ENCODE peak calls at places on chromosomes 11 and 22, in five cellular contexts. G is neuronal stem cell, B is H9, V is IMR-90, P is mesendoderm. O is an unnamed sample.
A peak's percentile ranks its signal among the peaks of the same experiment; 100 is the strongest.

GRCh38 chr22:48889887-48890692 is 937.6 kb downstream of the BRD1 start:
- DNase-seq in V (no peak), B (peak; percentile 16), G (no peak), P (no peak), O (no peak)

GRCh38 chr11:116986521-116987105 is 111.6 kb downstream of the SIK3 start:
- DNase-seq in V (peak; percentile 90), P (no peak), G (no peak), B (no peak), O (peak; percentile 82)

GRCh38 chr11:73981051-73981805 is 1.4 kb downstream of the UCP2 start:
- DNase-seq in G (no peak), V (no peak), P (no peak), B (no peak), O (no peak)

GRCh38 chr11:36265793-36266628 is 23.2 kb downstream of the COMMD9 start:
- DNase-seq in V (peak; percentile 42), B (peak; percentile 76), P (peak; percentile 72), G (peak; percentile 71), O (peak; percentile 47)

GRCh38 chr22:41561335-41561734 is 525 bp downstream of the CSDC2 start:
- DNase-seq in G (no peak), V (no peak), P (peak; percentile 62), B (peak; percentile 54), O (no peak)

GRCh38 chr11:15841898-15842297 is 514.4 kb downstream of the SOX6 start:
- DNase-seq in B (no peak), G (no peak), V (no peak), P (no peak), O (no peak)

GRCh38 chr11:100403817-100404216 is 283.3 kb upstream of the ARHGAP42 start:
- DNase-seq in P (peak; percentile 96), B (no peak), V (peak; percentile 89), G (peak; percentile 41), O (peak; percentile 49)

GRCh38 chr11:28461846-28462245 is 353.7 kb downstream of the METTL15 start:
- DNase-seq in G (no peak), P (no peak), V (peak; percentile 30), B (no peak), O (no peak)

GRCh38 chr11:64313491-64314145 is 3.7 kb downstream of the TRMT112 start:
- DNase-seq in P (no peak), B (no peak), V (no peak), G (no peak), O (no peak)

GRCh38 chr11:33040127-33040861 is 922 bp downstream of the TCP11L1 start:
- DNase-seq in P (peak; percentile 34), B (no peak), G (no peak), V (peak; percentile 44), O (peak; percentile 38)

GRCh38 chr11:999009-999408 is 37.5 kb downstream of the MUC6 start:
- DNase-seq in G (no peak), P (no peak), V (no peak), B (no peak), O (no peak)

GRCh38 chr11:1735271-1735670 is 15.1 kb downstream of the IFITM10 start:
- DNase-seq in P (no peak), V (no peak), B (no peak), G (no peak), O (no peak)

GRCh38 chr11:120834686-120835225 is 189.1 kb upstream of the TBCEL start:
- DNase-seq in G (no peak), P (no peak), B (no peak), V (no peak), O (no peak)

GRCh38 chr11:108562746-108563581 is 30.6 kb downstream of the EXPH5 start:
- DNase-seq in B (no peak), G (no peak), V (no peak), P (no peak), O (no peak)

GRCh38 chr22:45358127-45358526 is 48.4 kb downstream of the FAM118A start:
- DNase-seq in G (no peak), V (no peak), P (no peak), B (no peak), O (peak; percentile 3)

GRCh38 chr11:65611028-65611757 is 2.8 kb downstream of the MAP3K11 start:
- DNase-seq in V (no peak), P (peak; percentile 55), B (no peak), G (no peak), O (no peak)

GRCh38 chr22:22928666-22929380 is 41.2 kb downstream of the IGLL5 start:
- DNase-seq in B (no peak), V (peak; percentile 16), G (no peak), P (peak; percentile 17), O (no peak)

GRCh38 chr11:113555071-113555739 is 80.0 kb upstream of the DRD2 start:
- DNase-seq in P (no peak), B (no peak), V (no peak), G (no peak), O (peak; percentile 4)

GRCh38 chr22:32801436-32802290 is at the start of gene TIMP3:
- DNase-seq in G (peak; percentile 69), P (peak; percentile 84), V (peak; percentile 82), B (peak; percentile 86), O (peak; percentile 86)

GRCh38 chr11:36065436-36065835 is 121.6 kb downstream of the LDLRAD3 start:
- DNase-seq in V (peak; percentile 68), B (no peak), G (no peak), P (no peak), O (peak; percentile 29)

GRCh38 chr11:135075740-135076139 is 663.7 kb upstream of the B3GAT1 start:
- DNase-seq in B (peak; percentile 89), G (no peak), P (peak; percentile 84), V (peak; percentile 5), O (peak; percentile 32)

GRCh38 chr22:24170189-24170588 is 11.1 kb upstream of the SUSD2 start:
- DNase-seq in B (no peak), P (no peak), V (no peak), G (no peak), O (no peak)

GRCh38 chr11:63829823-63830489 is 9.0 kb upstream of the MARK2 start:
- DNase-seq in P (peak; percentile 78), G (no peak), B (peak; percentile 69), V (peak; percentile 44), O (peak; percentile 58)

GRCh38 chr22:28773461-28773867 is 969 bp downstream of the CCDC117 start:
- DNase-seq in P (no peak), G (no peak), B (no peak), V (peak; percentile 69), O (peak; percentile 84)

GRCh38 chr11:15677181-15677580 is 562.5 kb downstream of the INSC start:
- DNase-seq in P (no peak), G (no peak), B (no peak), V (no peak), O (no peak)

GRCh38 chr22:41442240-41442792 is 4.3 kb downstream of the TOB2 start:
- DNase-seq in G (no peak), V (no peak), P (no peak), B (no peak), O (no peak)

GRCh38 chr11:6650980-6651379 is 4.6 kb downstream of the DCHS1 start:
- DNase-seq in P (no peak), V (peak; percentile 55), G (no peak), B (no peak), O (no peak)

GRCh38 chr11:84022221-84022620 is 736.1 kb upstream of the CCDC90B start:
- DNase-seq in B (no peak), V (no peak), P (no peak), G (peak; percentile 72), O (peak; percentile 55)

GRCh38 chr22:50218996-50219727 is 18.4 kb downstream of the SELENOO start:
- DNase-seq in B (peak; percentile 77), P (peak; percentile 49), G (no peak), V (peak; percentile 74), O (peak; percentile 41)

GRCh38 chr22:44972363-44973083 is 37.3 kb downstream of the PHF21B start:
- DNase-seq in G (no peak), B (no peak), V (peak; percentile 3), P (no peak), O (no peak)

GRCh38 chr11:12502041-12502440 is 124.7 kb downstream of the PARVA start:
- DNase-seq in P (no peak), G (no peak), B (no peak), V (peak; percentile 50), O (peak; percentile 52)

GRCh38 chr11:48033918-48034341 is 53.6 kb downstream of the PTPRJ start:
- DNase-seq in G (no peak), B (no peak), V (no peak), P (no peak), O (no peak)

GRCh38 chr11:72224587-72225410 is at the start of gene INPPL1:
- DNase-seq in V (no peak), P (peak; percentile 70), G (no peak), B (peak; percentile 41), O (peak; percentile 55)

GRCh38 chr11:86459002-86459385 is 84.3 kb downstream of the CCDC81 start:
- DNase-seq in P (no peak), V (peak; percentile 60), G (no peak), B (no peak), O (no peak)

GRCh38 chr11:110951609-110952008 is 239.4 kb upstream of the ARHGAP20 start:
- DNase-seq in V (no peak), G (no peak), B (no peak), P (no peak), O (no peak)

DNA sequence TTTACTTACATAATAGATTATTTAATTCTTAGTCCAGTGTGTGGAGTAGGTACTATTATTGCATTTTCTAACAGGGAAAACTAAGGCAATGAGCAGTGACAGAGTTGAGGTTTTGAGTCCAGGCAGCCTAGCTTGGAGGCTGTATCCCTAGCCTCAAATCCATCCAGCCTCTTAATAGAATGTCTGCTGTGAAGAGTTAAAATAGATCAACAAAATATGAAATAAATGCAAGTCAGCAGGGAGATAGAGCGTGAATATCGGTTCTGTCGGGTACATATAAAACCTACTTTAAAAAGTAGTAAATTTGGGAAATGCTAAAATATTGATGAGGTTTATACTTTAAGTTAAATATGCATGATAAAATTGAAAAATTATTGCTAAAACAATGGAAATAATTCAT is 53.3 kb downstream of the MED15 start:
- DNase-seq in G (no peak), P (no peak), B (no peak), V (no peak), O (no peak)
- H2BK15ac ChIP-seq in G (no peak overlapping the region), P (no peak overlapping the region), B (no peak overlapping the region), V (no peak overlapping the region), O (no peak overlapping the region)

GRCh38 chr11:76787911-76788596 is 4.9 kb downstream of the TSKU start:
- DNase-seq in V (peak; percentile 76), B (no peak), P (peak; percentile 90), G (no peak), O (peak; percentile 75)

GRCh38 chr11:76786053-76787014 is 3.2 kb downstream of the TSKU start:
- DNase-seq in P (no peak), V (no peak), B (no peak), G (no peak), O (no peak)

GRCh38 chr11:76788661-76789442 is 5.7 kb downstream of the TSKU start:
- DNase-seq in V (no peak), P (no peak), B (no peak), G (no peak), O (no peak)

GRCh38 chr11:76785513-76785912 is 2.4 kb downstream of the TSKU start:
- DNase-seq in G (no peak), B (no peak), V (no peak), P (peak; percentile 79), O (no peak)

GRCh38 chr11:76787271-76787670 is 4.1 kb downstream of the TSKU start:
- DNase-seq in B (no peak), V (no peak), G (no peak), P (no peak), O (no peak)
- H2BK15ac ChIP-seq in B (no peak overlapping the region), V (no peak overlapping the region), G (no peak overlapping the region), P (no peak overlapping the region), O (no peak overlapping the region)

GRCh38 chr11:109619498-109619897 is 197.5 kb downstream of the C11orf87 start:
- DNase-seq in V (no peak), B (no peak), G (no peak), P (no peak), O (no peak)
- H2BK15ac ChIP-seq in V (no peak overlapping the region), B (no peak overlapping the region), G (no peak overlapping the region), P (no peak overlapping the region), O (no peak overlapping the region)

GRCh38 chr22:38874529-38875222 is 2.7 kb upstream of the CBX6 start:
- DNase-seq in V (no peak), B (no peak), G (no peak), P (no peak), O (no peak)
- H2BK15ac ChIP-seq in V (no peak overlapping the region), B (no peak overlapping the region), G (peak overlapping the region; percentile 3), P (no peak overlapping the region), O (no peak overlapping the region)

O was measured in mesenchymal stem cell.